ENCODE peak calls at places on chromosome 10, in six cellular contexts. One of them, this sample, is unnamed.

GRCh38 chr10:104040382-104040781 is 45.3 kb downstream of the COL17A1 start:
- DNase-seq in Calu3: no peak
- DNase-seq in dorsolateral prefrontal cortex: no peak
- DNase-seq in endodermal cell: no peak
- DNase-seq in body of pancreas: no peak
- DNase-seq in fibroblast of lung: no peak
- DNase-seq in this sample: no peak

GRCh38 chr10:48470893-48471805 is 133.7 kb downstream of the ARHGAP22 start:
- DNase-seq in Calu3: no peak
- DNase-seq in body of pancreas: peak
- DNase-seq in fibroblast of lung: peak
- DNase-seq in endodermal cell: peak
- DNase-seq in dorsolateral prefrontal cortex: peak
- DNase-seq in this sample: no peak

GRCh38 chr10:62377966-62378365 is 3.8 kb downstream of the ZNF365 start:
- DNase-seq in fibroblast of lung: no peak
- DNase-seq in endodermal cell: no peak
- DNase-seq in Calu3: no peak
- DNase-seq in body of pancreas: no peak
- DNase-seq in dorsolateral prefrontal cortex: no peak
- DNase-seq in this sample: no peak

GRCh38 chr10:3057946-3058345 is 9.4 kb upstream of the PFKP start:
- DNase-seq in body of pancreas: no peak
- DNase-seq in endodermal cell: no peak
- DNase-seq in Calu3: no peak
- DNase-seq in dorsolateral prefrontal cortex: no peak
- DNase-seq in fibroblast of lung: no peak
- DNase-seq in this sample: no peak

GRCh38 chr10:103762166-103762565 is 93.2 kb downstream of the SH3PXD2A start:
- DNase-seq in Calu3: no peak
- DNase-seq in fibroblast of lung: no peak
- DNase-seq in body of pancreas: no peak
- DNase-seq in endodermal cell: no peak
- DNase-seq in dorsolateral prefrontal cortex: no peak
- DNase-seq in this sample: no peak

GRCh38 chr10:75395171-75395954 is 6.2 kb downstream of the ZNF503 start:
- DNase-seq in endodermal cell: peak
- DNase-seq in Calu3: no peak
- DNase-seq in body of pancreas: peak
- DNase-seq in fibroblast of lung: peak
- DNase-seq in dorsolateral prefrontal cortex: no peak
- DNase-seq in this sample: peak

GRCh38 chr10:8543361-8544056 is 489.0 kb downstream of the GATA3 start:
- DNase-seq in dorsolateral prefrontal cortex: no peak
- DNase-seq in Calu3: peak
- DNase-seq in body of pancreas: no peak
- DNase-seq in endodermal cell: no peak
- DNase-seq in fibroblast of lung: no peak
- DNase-seq in this sample: no peak

GRCh38 chr10:101892782-101893391 is 49.3 kb upstream of the KCNIP2 start:
- DNase-seq in body of pancreas: no peak
- DNase-seq in dorsolateral prefrontal cortex: no peak
- DNase-seq in Calu3: no peak
- DNase-seq in endodermal cell: no peak
- DNase-seq in fibroblast of lung: no peak
- DNase-seq in this sample: no peak

GRCh38 chr10:110783509-110784103 is 88.1 kb upstream of the PDCD4 start:
- DNase-seq in dorsolateral prefrontal cortex: no peak
- DNase-seq in endodermal cell: no peak
- DNase-seq in fibroblast of lung: no peak
- DNase-seq in body of pancreas: no peak
- DNase-seq in Calu3: no peak
- DNase-seq in this sample: no peak

GRCh38 chr10:72234560-72235095 is 18.6 kb upstream of the ASCC1 start:
- DNase-seq in endodermal cell: no peak
- DNase-seq in body of pancreas: peak
- DNase-seq in dorsolateral prefrontal cortex: no peak
- DNase-seq in fibroblast of lung: no peak
- DNase-seq in Calu3: no peak
- DNase-seq in this sample: no peak

GRCh38 chr10:95987685-95988426 is 55.5 kb upstream of the CCNJ start:
- DNase-seq in endodermal cell: no peak
- DNase-seq in body of pancreas: no peak
- DNase-seq in Calu3: no peak
- DNase-seq in dorsolateral prefrontal cortex: no peak
- DNase-seq in fibroblast of lung: no peak
- DNase-seq in this sample: no peak

GRCh38 chr10:7333995-7334964 is 76.6 kb downstream of the SFMBT2 start:
- DNase-seq in body of pancreas: no peak
- DNase-seq in endodermal cell: peak
- DNase-seq in Calu3: no peak
- DNase-seq in dorsolateral prefrontal cortex: no peak
- DNase-seq in fibroblast of lung: peak
- DNase-seq in this sample: no peak

GRCh38 chr10:86361134-86362128 is 5.2 kb downstream of the GRID1 start:
- DNase-seq in fibroblast of lung: no peak
- DNase-seq in endodermal cell: peak
- DNase-seq in body of pancreas: peak
- DNase-seq in dorsolateral prefrontal cortex: peak
- DNase-seq in Calu3: no peak
- DNase-seq in this sample: peak

GRCh38 chr10:126185666-126186447 is 202.4 kb downstream of the ADAM12 start:
- DNase-seq in fibroblast of lung: no peak
- DNase-seq in body of pancreas: no peak
- DNase-seq in Calu3: no peak
- DNase-seq in endodermal cell: no peak
- DNase-seq in dorsolateral prefrontal cortex: no peak
- DNase-seq in this sample: no peak

GRCh38 chr10:71255817-71256660 is 43.7 kb downstream of the UNC5B start:
- DNase-seq in fibroblast of lung: peak
- DNase-seq in Calu3: peak
- DNase-seq in dorsolateral prefrontal cortex: no peak
- DNase-seq in body of pancreas: peak
- DNase-seq in endodermal cell: no peak
- DNase-seq in this sample: no peak

GRCh38 chr10:44343836-44344235 is 41.1 kb downstream of the CXCL12 start:
- DNase-seq in endodermal cell: peak
- DNase-seq in body of pancreas: peak
- DNase-seq in fibroblast of lung: no peak
- DNase-seq in Calu3: no peak
- DNase-seq in dorsolateral prefrontal cortex: no peak
- DNase-seq in this sample: no peak
- TF ChIP-seq CTCF in endodermal cell: peak
- TF ChIP-seq CTCF in body of pancreas: peak
- TF ChIP-seq CTCF in fibroblast of lung: no peak
- TF ChIP-seq CTCF in Calu3: no peak
- TF ChIP-seq CTCF in dorsolateral prefrontal cortex: no peak
- TF ChIP-seq CTCF in this sample: peak

GRCh38 chr10:1057106-1057657 is 997 bp downstream of the WDR37 start:
- DNase-seq in fibroblast of lung: no peak
- DNase-seq in dorsolateral prefrontal cortex: no peak
- DNase-seq in body of pancreas: no peak
- DNase-seq in endodermal cell: no peak
- DNase-seq in Calu3: no peak
- DNase-seq in this sample: no peak
- TF ChIP-seq CTCF in fibroblast of lung: no peak
- TF ChIP-seq CTCF in dorsolateral prefrontal cortex: no peak
- TF ChIP-seq CTCF in body of pancreas: no peak
- TF ChIP-seq CTCF in endodermal cell: no peak
- TF ChIP-seq CTCF in Calu3: no peak
- TF ChIP-seq CTCF in this sample: no peak

DNA sequence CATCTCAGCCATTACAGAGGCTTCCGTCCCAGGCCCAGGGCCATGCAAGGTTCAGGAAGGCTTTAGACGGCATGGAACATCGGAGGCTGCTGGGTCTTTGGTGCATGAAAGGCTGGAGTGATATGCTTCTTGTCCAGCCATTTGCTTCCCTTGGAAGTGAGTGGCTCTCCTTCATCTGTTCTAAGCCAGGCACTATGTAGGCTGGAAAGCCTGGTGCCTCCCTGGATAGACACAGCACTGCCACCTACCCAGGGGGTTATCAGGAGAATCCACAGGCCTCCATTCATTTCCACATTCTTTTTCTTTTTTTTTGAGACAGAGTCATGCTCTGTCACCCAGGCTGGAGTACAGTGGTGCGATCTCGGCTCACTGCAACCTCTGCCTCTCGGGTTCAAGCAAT is 31.6 kb upstream of the USP6NL start:
- DNase-seq in fibroblast of lung: no peak
- DNase-seq in endodermal cell: no peak
- DNase-seq in Calu3: no peak
- DNase-seq in body of pancreas: no peak
- DNase-seq in dorsolateral prefrontal cortex: no peak
- DNase-seq in this sample: no peak
- TF ChIP-seq CTCF in fibroblast of lung: no peak
- TF ChIP-seq CTCF in endodermal cell: no peak
- TF ChIP-seq CTCF in Calu3: no peak
- TF ChIP-seq CTCF in body of pancreas: no peak
- TF ChIP-seq CTCF in dorsolateral prefrontal cortex: no peak
- TF ChIP-seq CTCF in this sample: no peak

DNA sequence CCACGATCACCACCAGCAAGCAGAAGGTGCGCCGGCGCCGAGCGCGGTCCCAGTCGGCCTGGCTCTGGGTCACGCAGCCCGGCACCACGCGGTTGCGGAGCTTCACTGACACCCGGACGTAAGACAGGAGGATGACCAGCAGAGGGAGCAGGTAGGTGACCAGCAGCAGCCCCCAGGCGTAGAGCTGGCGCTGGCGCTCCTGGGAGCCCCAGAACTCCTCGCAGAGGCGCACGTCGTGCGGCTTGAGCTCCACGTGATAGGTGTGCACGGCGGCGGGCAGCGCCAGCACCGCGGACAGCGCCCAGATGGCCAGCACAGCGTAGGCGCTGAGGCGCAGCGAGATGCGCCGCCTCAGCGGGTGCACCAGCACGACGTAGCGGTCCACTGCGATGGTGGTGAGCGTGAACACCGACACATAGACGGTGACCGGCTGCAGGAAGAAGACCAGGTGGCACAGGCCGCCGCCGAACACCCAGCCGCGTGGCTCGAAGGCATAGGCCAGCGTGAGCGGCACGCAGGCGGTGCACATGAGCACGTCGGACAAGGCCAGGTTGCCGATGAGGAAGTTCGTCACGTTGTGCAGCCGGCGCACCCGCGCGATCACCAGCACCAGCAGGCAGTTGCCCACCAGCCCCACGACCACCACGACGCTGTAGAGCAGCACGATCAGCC is 920 bp downstream of the PRLHR start:
- DNase-seq in fibroblast of lung: peak
- DNase-seq in dorsolateral prefrontal cortex: no peak
- DNase-seq in endodermal cell: peak
- DNase-seq in Calu3: no peak
- DNase-seq in body of pancreas: peak
- DNase-seq in this sample: no peak
- TF ChIP-seq CTCF in fibroblast of lung: no peak
- TF ChIP-seq CTCF in dorsolateral prefrontal cortex: peak
- TF ChIP-seq CTCF in endodermal cell: peak
- TF ChIP-seq CTCF in Calu3: no peak
- TF ChIP-seq CTCF in body of pancreas: no peak
- TF ChIP-seq CTCF in this sample: peak